ENCODE peak calls at places on chromosomes 5 and 9, in nine cellular contexts. S, W, T, N, J, R, F, O and Y are unnamed samples.

GRCh38 chr5:43859309-43859708 is 256.3 kb downstream of the NNT start:
- DNase-seq in S (no peak), W (no peak), T (no peak), N (no peak), J (no peak), R (no peak), F (no peak), O (no peak), Y (no peak)

GRCh38 chr9:124839612-124840299 is 13.5 kb upstream of the WDR38 start:
- DNase-seq in S (peak; percentile 45), W (no peak), T (no peak), N (peak; percentile 50), J (no peak), R (peak; percentile 52), F (peak; percentile 53), O (no peak), Y (no peak)

GRCh38 chr5:173328896-173329369 is 719 bp upstream of the STC2 start:
- DNase-seq in S (peak; percentile 62), W (peak; percentile 51), T (no peak), N (peak; percentile 95), J (peak; percentile 70), R (peak; percentile 69), F (peak; percentile 69), O (no peak), Y (peak; percentile 91)

GRCh38 chr9:1273859-1274258 is 223.7 kb downstream of the DMRT2 start:
- DNase-seq in S (peak; percentile 59), W (no peak), T (no peak), N (peak; percentile 57), J (no peak), R (no peak), F (no peak), O (no peak), Y (peak; percentile 24)

GRCh38 chr5:105952875-105953274 is 1717.9 kb downstream of the EFNA5 start:
- DNase-seq in S (peak; percentile 51), W (peak; percentile 75), T (peak; percentile 18), N (peak; percentile 62), J (no peak), R (no peak), F (no peak), O (no peak), Y (peak; percentile 45)

GRCh38 chr5:178644826-178645545 is 18.1 kb upstream of the CLK4 start:
- DNase-seq in S (peak; percentile 76), W (no peak), T (no peak), N (peak; percentile 55), J (no peak), R (no peak), F (no peak), O (no peak), Y (peak; percentile 75)

GRCh38 chr5:82319977-82320376 is 41.8 kb upstream of the RPS23 start:
- DNase-seq in S (no peak), W (no peak), T (no peak), N (no peak), J (no peak), R (no peak), F (no peak), O (no peak), Y (peak; percentile 31)

GRCh38 chr5:125696762-125697161 is 726.4 kb upstream of the GRAMD2B start:
- DNase-seq in S (peak; percentile 94), W (no peak), T (peak; percentile 89), N (peak; percentile 94), J (no peak), R (no peak), F (peak; percentile 10), O (no peak), Y (peak; percentile 62)

GRCh38 chr9:22119537-22120167 is 110.5 kb upstream of the CDKN2B start:
- DNase-seq in S (peak; percentile 70), W (no peak), T (no peak), N (peak; percentile 69), J (peak; percentile 42), R (peak; percentile 39), F (no peak), O (no peak), Y (peak; percentile 78)

GRCh38 chr9:2817987-2818386 is 25.9 kb downstream of the PUM3 start:
- DNase-seq in S (peak; percentile 48), W (no peak), T (peak; percentile 43), N (peak; percentile 18), J (peak; percentile 38), R (no peak), F (no peak), O (no peak), Y (peak; percentile 43)

GRCh38 chr9:6938873-6939272 is 181.1 kb downstream of the KDM4C start:
- DNase-seq in S (no peak), W (no peak), T (peak; percentile 83), N (no peak), J (no peak), R (no peak), F (no peak), O (no peak), Y (no peak)

GRCh38 chr9:29322240-29322639 is 1749.0 kb upstream of the C9orf72 start:
- DNase-seq in S (peak; percentile 15), W (no peak), T (no peak), N (no peak), J (no peak), R (no peak), F (no peak), O (no peak), Y (no peak)

GRCh38 chr9:88803551-88804288 is 187.5 kb upstream of the S1PR3 start:
- DNase-seq in S (no peak), W (no peak), T (no peak), N (peak; percentile 63), J (peak; percentile 23), R (no peak), F (no peak), O (no peak), Y (no peak)

GRCh38 chr5:142913728-142914338 is 143.7 kb downstream of the ARHGAP26 start:
- DNase-seq in S (no peak), W (no peak), T (no peak), N (no peak), J (no peak), R (peak; percentile 23), F (no peak), O (no peak), Y (peak; percentile 91)
- H3K4me3 ChIP-seq in S (no peak overlapping the region), W (no peak overlapping the region), T (no peak overlapping the region), N (no peak overlapping the region), J (no peak overlapping the region), R (no peak overlapping the region), F (no peak overlapping the region), O (no peak overlapping the region), Y (no peak overlapping the region)

GRCh38 chr5:39148983-39149534 is 70.3 kb downstream of the FYB1 start:
- DNase-seq in S (peak; percentile 33), W (no peak), T (peak; percentile 0), N (peak; percentile 40), J (no peak), R (no peak), F (peak; percentile 38), O (no peak), Y (peak; percentile 19)
- TF ChIP-seq CTCF in S (peak; percentile 38), W (peak; percentile 48), T (peak; percentile 4), N (peak; percentile 9), J (peak; percentile 34), R (peak; percentile 41), F (peak; percentile 66), O (no peak), Y (no peak)

GRCh38 chr9:114538241-114538640 is 33.0 kb upstream of the WHRN start:
- DNase-seq in S (no peak), W (no peak), T (no peak), N (no peak), J (no peak), R (peak; percentile 45), F (peak; percentile 70), O (peak; percentile 53), Y (peak; percentile 75)

GRCh38 chr9:114529285-114529684 is 24.0 kb upstream of the WHRN start:
- DNase-seq in S (no peak), W (no peak), T (no peak), N (no peak), J (no peak), R (no peak), F (no peak), O (no peak), Y (no peak)

GRCh38 chr9:114532561-114533237 is 27.4 kb upstream of the WHRN start:
- DNase-seq in S (peak; percentile 52), W (no peak), T (no peak), N (no peak), J (no peak), R (no peak), F (no peak), O (no peak), Y (peak; percentile 9)
- H3K4me3 ChIP-seq in S (no peak overlapping the region), W (no peak overlapping the region), T (no peak overlapping the region), N (no peak overlapping the region), J (no peak overlapping the region), R (no peak overlapping the region), F (no peak overlapping the region), O (no peak overlapping the region), Y (no peak overlapping the region)

DNA sequence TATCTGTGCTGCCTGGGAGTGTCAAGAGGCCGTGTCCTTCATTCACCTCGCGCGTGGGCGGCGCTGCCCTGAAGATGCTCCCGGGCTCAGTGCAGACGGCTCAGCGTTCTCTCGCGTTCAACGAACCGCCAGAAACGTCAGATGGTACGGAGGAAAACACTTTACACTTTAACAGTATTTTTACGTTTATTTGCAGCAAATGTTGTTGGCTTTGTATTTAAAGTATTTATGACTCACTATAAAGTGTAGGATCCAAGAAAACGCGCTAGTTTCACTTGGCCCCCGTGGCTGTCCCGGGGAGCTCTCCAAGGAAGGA is 544 bp upstream of the ERCC6L2 start:
- DNase-seq in S (peak; percentile 54), W (no peak), T (no peak), N (peak; percentile 75), J (peak; percentile 34), R (peak; percentile 52), F (peak; percentile 52), O (peak; percentile 33), Y (peak; percentile 54)
- TF ChIP-seq CTCF in S (no peak), W (no peak), T (no peak), N (no peak), J (no peak), R (no peak), F (peak; percentile 6), O (no peak), Y (no peak)